ENCODE peak calls at places on chromosomes 11 and 22, in five cellular contexts. I is BJ, W is WERI-Rb-1, C is tibial artery, H is Peyer's patch. F is an unnamed sample.

GRCh38 chr11:96390403-96390830 is 604 bp downstream of the JRKL start:
- DNase-seq in C (no peak), I (no peak), H (no peak), W (no peak), F (no peak)

GRCh38 chr11:58192229-58192628 is 3.4 kb downstream of the OR9Q2 start:
- DNase-seq in I (no peak), W (no peak), C (no peak), H (peak; percentile 74), F (no peak)

GRCh38 chr11:4543561-4543960 is 1.4 kb upstream of the OR52M1 start:
- DNase-seq in W (no peak), H (no peak), C (no peak), I (no peak), F (no peak)

GRCh38 chr11:31826530-31827438 is 15.7 kb upstream of the PAX6 start:
- DNase-seq in I (no peak), C (no peak), H (no peak), W (no peak), F (no peak)

GRCh38 chr11:131624526-131624925 is 254.1 kb downstream of the NTM start:
- DNase-seq in C (no peak), I (no peak), H (no peak), W (no peak), F (no peak)

GRCh38 chr11:19237813-19238212 is 2.9 kb downstream of the E2F8 start:
- DNase-seq in C (no peak), H (peak; percentile 79), W (no peak), I (no peak), F (no peak)

GRCh38 chr11:118655486-118656190 is 23.8 kb downstream of the TREH start:
- DNase-seq in W (no peak), C (no peak), I (no peak), H (no peak), F (no peak)

GRCh38 chr11:65500262-65501004 is 1.6 kb downstream of the MALAT1 start:
- DNase-seq in H (peak; percentile 66), I (no peak), C (peak; percentile 35), W (no peak), F (peak; percentile 64)

GRCh38 chr11:118706546-118706825 is 27.0 kb upstream of the TREH start:
- DNase-seq in I (no peak), W (no peak), C (no peak), H (no peak), F (no peak)

GRCh38 chr11:95985174-95985808 is 61.4 kb upstream of the MTMR2 start:
- DNase-seq in W (no peak), H (no peak), C (no peak), I (no peak), F (no peak)

GRCh38 chr22:44363214-44363979 is 50.6 kb upstream of the SHISAL1 start:
- DNase-seq in H (peak; percentile 82), C (peak; percentile 87), W (no peak), I (peak; percentile 87), F (peak; percentile 83)

GRCh38 chr11:69491071-69492031 is 9.9 kb downstream of the LINC01488 start:
- DNase-seq in C (no peak), I (no peak), H (no peak), W (no peak), F (no peak)

GRCh38 chr11:102653744-102654291 is 28.7 kb upstream of the MMP20 start:
- DNase-seq in C (no peak), I (no peak), W (no peak), H (no peak), F (no peak)

GRCh38 chr22:36546092-36546804 is 17.3 kb upstream of the EIF3D start:
- DNase-seq in H (no peak), W (peak; percentile 75), C (peak; percentile 32), I (no peak), F (peak; percentile 51)

GRCh38 chr11:88335284-88335683 is 2.3 kb downstream of the CTSC start:
- DNase-seq in W (no peak), I (no peak), C (no peak), H (no peak), F (peak; percentile 52)

GRCh38 chr11:75792997-75793800 is 21.8 kb upstream of the UVRAG start:
- DNase-seq in W (no peak), I (no peak), C (no peak), H (no peak), F (no peak)

GRCh38 chr11:70637186-70637800 is 239.0 kb downstream of the CTTN start:
- DNase-seq in C (no peak), W (no peak), I (no peak), H (no peak), F (no peak)

GRCh38 chr11:12539570-12539969 is 134.7 kb upstream of the TEAD1 start:
- DNase-seq in C (no peak), H (no peak), W (no peak), I (peak; percentile 83), F (peak; percentile 40)

GRCh38 chr22:22973336-22973735 is 85.7 kb downstream of the IGLL5 start:
- DNase-seq in W (no peak), C (no peak), H (no peak), I (no peak), F (no peak)

GRCh38 chr11:74683279-74683871 is 47.9 kb downstream of the CHRDL2 start:
- DNase-seq in C (peak; percentile 21), W (no peak), I (no peak), H (no peak), F (peak; percentile 29)

GRCh38 chr11:1838426-1839131 is at the start of gene TNNI2:
- DNase-seq in H (peak; percentile 49), I (no peak), W (no peak), C (no peak), F (no peak)

GRCh38 chr11:1836011-1836945 is 1.5 kb downstream of the SYT8 start:
- DNase-seq in W (no peak), H (no peak), I (no peak), C (no peak), F (no peak)

GRCh38 chr11:1839204-1839923 is 583 bp downstream of the TNNI2 start:
- DNase-seq in C (no peak), W (no peak), H (no peak), I (no peak), F (no peak)

GRCh38 chr11:1837171-1838076 is 1.4 kb upstream of the TNNI2 start:
- DNase-seq in H (peak; percentile 90), W (peak; percentile 55), C (no peak), I (no peak), F (peak; percentile 83)

DNA sequence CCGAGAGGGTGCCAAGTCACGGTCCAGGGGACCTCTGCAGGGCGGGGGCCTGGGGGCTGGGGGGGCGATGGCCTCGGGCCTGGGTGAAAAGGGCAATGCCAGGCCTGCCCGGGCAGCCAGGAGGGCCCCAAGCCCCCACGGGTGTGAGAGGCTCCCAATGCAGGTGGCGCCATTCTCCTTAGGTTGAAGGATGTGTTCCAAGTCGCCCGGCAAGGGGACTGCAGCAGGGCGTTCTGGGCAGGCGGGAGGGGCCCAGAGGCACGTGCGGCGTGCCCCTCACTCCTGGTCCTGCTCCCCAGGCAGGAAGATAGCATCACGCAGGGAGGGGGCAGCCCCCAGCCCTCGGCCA is 730 bp upstream of the TNNI2 start:
- DNase-seq in W (no peak), I (no peak), C (no peak), H (peak; percentile 68), F (no peak)
- H3K4me3 ChIP-seq in W (no peak overlapping the region), I (no peak overlapping the region), C (no peak overlapping the region), H (no peak overlapping the region), F (no peak overlapping the region)

GRCh38 chr11:109034341-109034696 is 369.4 kb downstream of the DDX10 start:
- DNase-seq in C (no peak), W (no peak), H (no peak), I (no peak), F (no peak)
- H3K4me3 ChIP-seq in C (no peak overlapping the region), W (no peak overlapping the region), H (no peak overlapping the region), I (no peak overlapping the region), F (no peak overlapping the region)

DNA sequence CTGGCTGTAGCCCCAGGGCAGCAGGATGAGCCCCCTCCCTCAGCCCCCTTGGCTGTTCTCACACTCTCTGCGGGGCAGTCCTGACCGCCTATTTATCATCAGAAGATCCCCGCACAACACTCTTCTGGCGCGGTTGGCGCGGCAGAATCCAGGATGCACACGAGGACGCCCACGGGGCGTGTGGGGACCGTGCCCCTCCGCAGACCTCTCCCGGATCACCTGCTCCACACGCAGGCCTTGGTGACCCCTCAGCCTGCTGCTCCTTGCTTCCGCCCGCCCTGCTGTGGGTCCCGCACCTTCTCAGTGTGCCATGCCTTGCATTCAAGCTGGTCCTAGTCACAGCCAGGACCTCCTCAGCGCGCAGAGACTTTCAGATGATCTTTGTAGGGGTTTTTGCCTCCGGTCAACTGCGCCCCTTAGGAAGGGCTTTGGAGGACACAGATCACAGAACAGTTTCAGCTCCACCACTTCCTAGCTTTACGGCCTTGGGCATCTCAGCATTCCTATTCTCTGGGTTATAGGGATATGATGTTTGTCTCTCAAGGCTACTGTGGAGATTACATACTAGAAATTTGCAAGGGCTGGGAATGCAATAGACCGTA is 841 bp upstream of the TUB start:
- DNase-seq in C (no peak), W (no peak), I (no peak), H (no peak), F (peak; percentile 86)
- H3K4me3 ChIP-seq in C (peak overlapping the region; percentile 54), W (no peak overlapping the region), I (peak overlapping the region; percentile 62), H (no peak overlapping the region), F (peak overlapping the region; percentile 71)

DNA sequence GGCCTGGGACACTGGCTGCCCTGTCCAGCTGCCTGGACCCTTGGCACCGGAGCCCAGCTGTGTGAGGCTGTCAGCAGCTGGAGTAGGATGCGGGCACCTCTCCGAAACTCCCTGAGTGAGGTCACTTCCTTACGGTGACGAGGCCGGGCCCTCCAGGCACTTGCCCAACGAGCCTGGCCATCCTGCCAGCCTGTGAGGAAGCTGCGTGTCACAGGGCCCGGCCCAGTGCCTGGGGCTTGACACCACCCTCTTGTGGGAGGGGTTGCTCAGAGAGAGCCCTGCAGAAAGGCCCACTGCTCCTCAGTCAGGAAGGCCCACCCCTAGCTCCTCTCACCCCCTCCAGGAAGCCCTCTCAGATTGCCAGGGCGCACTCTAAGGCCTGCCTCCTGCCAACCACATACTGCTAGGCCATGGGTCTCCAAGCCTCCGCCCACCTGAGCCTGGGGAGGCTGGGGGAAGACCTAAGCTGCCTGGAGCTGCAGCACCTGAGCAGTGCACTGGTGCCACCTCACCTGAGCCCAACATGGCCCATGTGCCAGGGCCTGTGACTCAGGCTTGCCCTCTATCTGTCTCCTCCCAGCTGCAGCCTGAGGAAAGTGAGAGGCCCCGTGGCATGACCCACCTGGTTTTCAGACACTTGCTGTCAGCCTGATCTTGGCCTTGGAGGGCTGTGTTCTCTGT is 4.3 kb upstream of the PHLDA2 start:
- DNase-seq in C (peak; percentile 76), W (no peak), H (peak; percentile 69), I (no peak), F (peak; percentile 96)
- H3K4me3 ChIP-seq in C (no peak overlapping the region), W (no peak overlapping the region), H (no peak overlapping the region), I (no peak overlapping the region), F (no peak overlapping the region)

DNA sequence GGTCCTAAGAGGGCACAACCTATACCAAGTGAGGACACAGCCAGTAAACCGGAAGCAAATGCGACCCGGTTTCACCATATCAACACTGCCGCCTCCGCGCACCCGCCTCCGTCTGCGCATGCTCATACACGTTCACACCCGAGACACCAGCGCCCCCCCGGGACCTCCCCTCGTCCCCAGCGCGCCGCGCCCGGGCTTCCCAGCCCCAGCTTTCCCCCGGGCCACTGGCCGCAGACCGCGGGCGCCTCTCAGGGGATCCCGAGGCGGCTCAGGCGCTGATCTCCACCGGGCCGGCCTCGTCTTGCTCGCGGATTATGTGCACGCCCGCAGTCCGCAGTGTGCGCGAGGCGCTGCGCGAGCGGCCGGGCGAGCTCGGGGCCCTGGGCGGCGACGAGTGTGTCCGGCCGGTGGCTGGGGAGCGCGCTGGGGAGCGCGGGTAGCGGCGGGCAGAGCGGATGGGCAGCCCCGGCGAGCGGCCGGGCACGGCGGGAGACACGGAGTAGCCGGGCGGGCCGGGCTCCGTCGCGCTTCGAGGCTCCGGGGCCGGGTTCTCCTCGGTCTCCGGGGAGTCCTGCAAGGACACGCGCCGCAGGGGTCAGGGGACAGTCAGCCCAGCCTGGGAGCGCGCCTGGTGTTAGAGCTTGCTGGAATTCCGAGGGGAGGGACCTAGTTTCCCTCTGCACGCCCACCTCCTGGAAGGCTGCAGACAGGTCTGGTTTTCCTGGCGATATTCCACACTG is 2.0 kb downstream of the HEPN1 start:
- DNase-seq in H (peak; percentile 80), I (no peak), W (peak; percentile 90), C (peak; percentile 71), F (peak; percentile 19)
- H3K4me3 ChIP-seq in H (peak overlapping the region; percentile 31), I (peak overlapping the region; percentile 34), W (peak overlapping the region; percentile 30), C (peak overlapping the region; percentile 42), F (peak overlapping the region; percentile 68)

GRCh38 chr11:120013325-120014250 is 124.3 kb downstream of the TRIM29 start:
- DNase-seq in C (no peak), H (peak; percentile 68), I (no peak), W (peak; percentile 81), F (no peak)
- H3K4me3 ChIP-seq in C (no peak overlapping the region), H (no peak overlapping the region), I (no peak overlapping the region), W (no peak overlapping the region), F (no peak overlapping the region)